ENCODE peak calls at places on chromosomes 12 and 14, in six cellular contexts. One of them, this sample, is unnamed.
A peak's percentile ranks its signal among the peaks of the same experiment; 100 is the strongest.

GRCh38 chr12:113299619-113300237 is 35.2 kb downstream of the SLC8B1 start:
- DNase-seq in IMR-90: peak; percentile 73
- DNase-seq in H9: peak; percentile 90
- DNase-seq in neuronal stem cell: no peak
- DNase-seq in mesenchymal stem cell: peak; percentile 86
- DNase-seq in mesendoderm: peak; percentile 96
- DNase-seq in this sample: peak; percentile 49

GRCh38 chr12:5138256-5138655 is 94.6 kb downstream of the KCNA5 start:
- DNase-seq in mesenchymal stem cell: no peak
- DNase-seq in mesendoderm: no peak
- DNase-seq in neuronal stem cell: no peak
- DNase-seq in IMR-90: no peak
- DNase-seq in H9: no peak
- DNase-seq in this sample: no peak

GRCh38 chr12:116818341-116818856 is 62.8 kb downstream of the HRK start:
- DNase-seq in neuronal stem cell: no peak
- DNase-seq in IMR-90: peak; percentile 23
- DNase-seq in mesendoderm: no peak
- DNase-seq in mesenchymal stem cell: peak; percentile 15
- DNase-seq in H9: no peak
- DNase-seq in this sample: no peak

GRCh38 chr12:1884651-1885050 is 33.8 kb downstream of the CACNA2D4 start:
- DNase-seq in IMR-90: no peak
- DNase-seq in neuronal stem cell: no peak
- DNase-seq in mesenchymal stem cell: no peak
- DNase-seq in mesendoderm: no peak
- DNase-seq in H9: no peak
- DNase-seq in this sample: no peak

GRCh38 chr12:10574307-10574706 is 39.1 kb downstream of the MAGOHB start:
- DNase-seq in IMR-90: no peak
- DNase-seq in mesendoderm: no peak
- DNase-seq in H9: no peak
- DNase-seq in mesenchymal stem cell: no peak
- DNase-seq in neuronal stem cell: no peak
- DNase-seq in this sample: no peak

GRCh38 chr12:114294303-114294685 is 111.7 kb downstream of the TBX5 start:
- DNase-seq in IMR-90: peak; percentile 10
- DNase-seq in neuronal stem cell: no peak
- DNase-seq in mesendoderm: no peak
- DNase-seq in mesenchymal stem cell: no peak
- DNase-seq in H9: no peak
- DNase-seq in this sample: no peak

GRCh38 chr12:5433081-5433839 is 1.4 kb downstream of the NTF3 start:
- DNase-seq in neuronal stem cell: peak; percentile 21
- DNase-seq in mesendoderm: peak; percentile 55
- DNase-seq in H9: peak; percentile 54
- DNase-seq in mesenchymal stem cell: peak; percentile 32
- DNase-seq in IMR-90: peak; percentile 63
- DNase-seq in this sample: no peak

GRCh38 chr12:52082026-52082667 is 2.6 kb downstream of the SMIM41 start:
- DNase-seq in mesenchymal stem cell: peak; percentile 69
- DNase-seq in IMR-90: peak; percentile 61
- DNase-seq in neuronal stem cell: no peak
- DNase-seq in H9: peak; percentile 41
- DNase-seq in mesendoderm: no peak
- DNase-seq in this sample: no peak

GRCh38 chr12:124906606-124907261 is 7.7 kb downstream of the UBC start:
- DNase-seq in IMR-90: peak; percentile 90
- DNase-seq in mesendoderm: peak; percentile 96
- DNase-seq in mesenchymal stem cell: peak; percentile 94
- DNase-seq in H9: peak; percentile 91
- DNase-seq in neuronal stem cell: peak; percentile 86
- DNase-seq in this sample: peak; percentile 92

GRCh38 chr12:64682572-64683277 is 72.4 kb downstream of the RASSF3 start:
- DNase-seq in H9: no peak
- DNase-seq in IMR-90: peak; percentile 93
- DNase-seq in mesendoderm: peak; percentile 99
- DNase-seq in neuronal stem cell: peak; percentile 33
- DNase-seq in mesenchymal stem cell: peak; percentile 98
- DNase-seq in this sample: no peak

GRCh38 chr12:133130808-133131128 is 341 bp downstream of the ZNF10 start:
- DNase-seq in IMR-90: no peak
- DNase-seq in mesendoderm: no peak
- DNase-seq in neuronal stem cell: no peak
- DNase-seq in H9: no peak
- DNase-seq in mesenchymal stem cell: no peak
- DNase-seq in this sample: no peak

GRCh38 chr12:57215668-57216013 is 953 bp upstream of the NXPH4 start:
- DNase-seq in mesenchymal stem cell: peak; percentile 42
- DNase-seq in mesendoderm: peak; percentile 38
- DNase-seq in H9: no peak
- DNase-seq in neuronal stem cell: no peak
- DNase-seq in IMR-90: peak; percentile 30
- DNase-seq in this sample: no peak

GRCh38 chr14:63727231-63727735 is 582 bp downstream of the SGPP1 start:
- DNase-seq in neuronal stem cell: no peak
- DNase-seq in mesendoderm: peak; percentile 53
- DNase-seq in H9: peak; percentile 48
- DNase-seq in IMR-90: peak; percentile 46
- DNase-seq in mesenchymal stem cell: peak; percentile 56
- DNase-seq in this sample: no peak

GRCh38 chr14:31745741-31746140 is 184.5 kb downstream of the NUBPL start:
- DNase-seq in neuronal stem cell: no peak
- DNase-seq in mesendoderm: peak; percentile 6
- DNase-seq in mesenchymal stem cell: no peak
- DNase-seq in H9: no peak
- DNase-seq in IMR-90: no peak
- DNase-seq in this sample: no peak

GRCh38 chr12:125340791-125341190 is 275.6 kb downstream of the AACS start:
- DNase-seq in mesendoderm: peak; percentile 28
- DNase-seq in IMR-90: peak; percentile 52
- DNase-seq in mesenchymal stem cell: no peak
- DNase-seq in neuronal stem cell: no peak
- DNase-seq in H9: no peak
- DNase-seq in this sample: no peak

GRCh38 chr14:94129111-94129757 is at the start of gene IFI27L2:
- DNase-seq in H9: peak; percentile 95
- DNase-seq in mesenchymal stem cell: peak; percentile 82
- DNase-seq in IMR-90: peak; percentile 73
- DNase-seq in mesendoderm: peak; percentile 93
- DNase-seq in neuronal stem cell: peak; percentile 80
- DNase-seq in this sample: peak; percentile 79

GRCh38 chr12:92469837-92470236 is 233.0 kb upstream of the PLEKHG7 start:
- DNase-seq in mesendoderm: no peak
- DNase-seq in IMR-90: peak; percentile 46
- DNase-seq in neuronal stem cell: no peak
- DNase-seq in H9: no peak
- DNase-seq in mesenchymal stem cell: peak; percentile 18
- DNase-seq in this sample: no peak

GRCh38 chr12:80598004-80598606 is 109.3 kb upstream of the MYF6 start:
- DNase-seq in neuronal stem cell: no peak
- DNase-seq in mesenchymal stem cell: peak; percentile 39
- DNase-seq in mesendoderm: peak; percentile 35
- DNase-seq in H9: no peak
- DNase-seq in IMR-90: peak; percentile 83
- DNase-seq in this sample: no peak

GRCh38 chr14:30160608-30161007 is 233.0 kb upstream of the PRKD1 start:
- DNase-seq in mesendoderm: no peak
- DNase-seq in H9: no peak
- DNase-seq in mesenchymal stem cell: no peak
- DNase-seq in neuronal stem cell: no peak
- DNase-seq in IMR-90: no peak
- DNase-seq in this sample: no peak

GRCh38 chr14:99691111-99691885 is 7.2 kb downstream of the CYP46A1 start:
- DNase-seq in H9: no peak
- DNase-seq in neuronal stem cell: no peak
- DNase-seq in IMR-90: no peak
- DNase-seq in mesendoderm: no peak
- DNase-seq in mesenchymal stem cell: no peak
- DNase-seq in this sample: no peak

GRCh38 chr12:49432616-49433015 is 65.4 kb downstream of the SPATS2 start:
- DNase-seq in mesendoderm: no peak
- DNase-seq in mesenchymal stem cell: no peak
- DNase-seq in IMR-90: no peak
- DNase-seq in neuronal stem cell: no peak
- DNase-seq in H9: no peak
- DNase-seq in this sample: no peak

GRCh38 chr14:50000215-50001145 is 107.6 kb downstream of the ARF6 start:
- DNase-seq in H9: peak; percentile 60
- DNase-seq in neuronal stem cell: no peak
- DNase-seq in mesenchymal stem cell: peak; percentile 96
- DNase-seq in mesendoderm: peak; percentile 93
- DNase-seq in IMR-90: peak; percentile 84
- DNase-seq in this sample: peak; percentile 55

GRCh38 chr12:64187370-64187769 is 34.7 kb downstream of the KICS2 start:
- DNase-seq in mesendoderm: no peak
- DNase-seq in IMR-90: peak; percentile 74
- DNase-seq in mesenchymal stem cell: peak; percentile 63
- DNase-seq in neuronal stem cell: no peak
- DNase-seq in H9: no peak
- DNase-seq in this sample: no peak

GRCh38 chr12:97148941-97149559 is 242.0 kb downstream of the NEDD1 start:
- DNase-seq in mesenchymal stem cell: peak; percentile 38
- DNase-seq in IMR-90: peak; percentile 4
- DNase-seq in H9: peak; percentile 84
- DNase-seq in neuronal stem cell: no peak
- DNase-seq in mesendoderm: peak; percentile 78
- DNase-seq in this sample: peak; percentile 49

GRCh38 chr14:31090872-31091764 is 64.9 kb upstream of the STRN3 start:
- DNase-seq in mesenchymal stem cell: peak; percentile 99
- DNase-seq in mesendoderm: no peak
- DNase-seq in neuronal stem cell: no peak
- DNase-seq in H9: no peak
- DNase-seq in IMR-90: peak; percentile 97
- DNase-seq in this sample: no peak

DNA sequence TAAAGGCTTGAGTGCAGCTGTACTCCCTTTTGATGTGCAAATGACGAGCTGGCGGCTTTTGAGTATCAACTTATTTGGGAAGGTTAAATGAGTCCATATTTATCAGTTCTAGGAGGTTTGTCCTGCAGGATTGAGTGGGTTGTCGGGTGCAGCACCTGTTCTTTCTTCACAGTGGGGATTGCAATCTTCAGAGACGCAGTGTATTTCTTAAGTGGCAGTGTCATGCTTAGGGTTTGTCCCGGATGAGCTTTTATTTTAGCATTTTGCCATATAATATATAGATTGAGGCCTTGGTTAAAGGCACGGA is 1.2 kb downstream of the FUT8 start:
- DNase-seq in mesenchymal stem cell: no peak
- DNase-seq in H9: no peak
- DNase-seq in IMR-90: no peak
- DNase-seq in neuronal stem cell: no peak
- DNase-seq in mesendoderm: no peak
- DNase-seq in this sample: no peak
- H3K18ac ChIP-seq in mesenchymal stem cell: no peak overlapping the region
- H3K18ac ChIP-seq in H9: no peak overlapping the region
- H3K18ac ChIP-seq in IMR-90: no peak overlapping the region
- H3K18ac ChIP-seq in neuronal stem cell: peak overlapping the region; percentile 100
- H3K18ac ChIP-seq in mesendoderm: no peak overlapping the region
- H3K18ac ChIP-seq in this sample: peak overlapping the region; percentile 71

DNA sequence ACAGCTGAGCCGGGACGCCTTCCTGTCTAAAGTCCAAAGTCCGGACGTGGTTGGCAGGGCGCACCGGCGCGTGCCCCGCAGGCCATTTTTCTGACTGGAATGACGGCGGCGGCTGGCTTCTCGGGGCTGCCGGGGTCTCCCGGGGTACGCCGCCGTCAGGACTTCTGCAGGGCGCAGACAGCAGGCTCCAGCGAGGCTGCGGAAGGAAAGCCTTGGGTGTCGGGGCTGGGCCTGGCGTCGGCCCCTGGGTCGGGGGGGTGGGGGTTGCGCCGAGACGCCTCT is 32.8 kb downstream of the MIA2 start:
- DNase-seq in mesendoderm: peak; percentile 62
- DNase-seq in H9: no peak
- DNase-seq in IMR-90: peak; percentile 34
- DNase-seq in neuronal stem cell: no peak
- DNase-seq in mesenchymal stem cell: no peak
- DNase-seq in this sample: peak; percentile 5
- H2BK5ac ChIP-seq in mesendoderm: no peak overlapping the region
- H2BK5ac ChIP-seq in H9: no peak overlapping the region
- H2BK5ac ChIP-seq in IMR-90: peak overlapping the region; percentile 96
- H2BK5ac ChIP-seq in neuronal stem cell: peak overlapping the region; percentile 77
- H2BK5ac ChIP-seq in mesenchymal stem cell: peak overlapping the region; percentile 66
- H2BK5ac ChIP-seq in this sample: peak overlapping the region; percentile 55

DNA sequence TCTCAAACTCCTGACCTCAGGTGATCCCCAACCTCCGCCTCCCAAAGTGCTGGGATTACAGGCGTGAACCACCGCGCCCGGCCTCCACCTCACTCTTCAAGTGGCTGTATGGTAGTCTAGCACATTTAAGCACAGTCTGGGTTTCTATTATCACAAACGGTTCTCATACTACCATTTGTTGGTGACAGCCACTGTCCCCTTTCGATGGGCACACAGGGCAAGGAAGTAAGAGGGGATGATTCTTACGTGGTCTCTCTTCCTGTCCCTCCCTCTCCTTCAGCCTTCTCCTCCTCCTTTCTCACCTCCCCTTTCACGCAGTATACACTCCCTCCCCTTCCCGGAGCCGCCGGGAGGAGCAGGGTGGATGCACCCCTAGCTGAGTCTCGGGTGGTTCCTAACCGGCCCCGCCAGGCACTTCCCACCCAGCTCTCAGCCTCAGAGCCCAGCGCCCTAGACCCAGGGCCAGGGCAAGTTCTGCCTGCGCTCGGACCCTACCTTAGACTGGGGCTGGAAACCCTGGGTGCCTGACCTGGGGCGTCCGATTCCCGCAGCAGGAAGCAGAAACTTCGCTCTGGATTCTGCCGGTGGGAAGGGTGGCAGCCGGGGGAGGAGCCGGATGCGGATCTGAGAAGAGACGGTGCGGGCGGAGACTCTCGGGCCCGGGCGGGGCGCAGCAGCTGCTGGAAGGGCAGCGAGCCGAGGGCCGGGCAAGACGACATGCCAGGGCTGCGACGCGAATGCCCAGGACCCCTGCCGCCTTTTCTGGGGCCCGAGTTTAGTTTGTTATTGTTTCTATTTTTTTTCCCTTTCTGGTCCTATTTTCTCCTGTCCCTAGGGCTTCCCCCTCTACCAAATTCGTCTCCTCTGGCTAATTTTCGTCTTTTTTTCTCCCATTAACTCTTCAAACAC is at the start of gene TEP1:
- DNase-seq in neuronal stem cell: peak; percentile 67
- DNase-seq in mesenchymal stem cell: peak; percentile 93
- DNase-seq in mesendoderm: peak; percentile 92
- DNase-seq in H9: peak; percentile 85
- DNase-seq in IMR-90: peak; percentile 79
- DNase-seq in this sample: peak; percentile 83
- H3K18ac ChIP-seq in neuronal stem cell: peak within 1 kb of the TSS; percentile 97
- H3K18ac ChIP-seq in mesenchymal stem cell: peak within 1 kb of the TSS; percentile 83
- H3K18ac ChIP-seq in mesendoderm: peak within 1 kb of the TSS; percentile 94
- H3K18ac ChIP-seq in H9: peak within 1 kb of the TSS; percentile 62
- H3K18ac ChIP-seq in IMR-90: peak within 1 kb of the TSS; percentile 50
- H3K18ac ChIP-seq in this sample: peak within 1 kb of the TSS; percentile 78

GRCh38 chr14:90521121-90521929 is 124.5 kb downstream of the CALM1 start:
- DNase-seq in mesendoderm: no peak
- DNase-seq in H9: peak; percentile 24
- DNase-seq in IMR-90: no peak
- DNase-seq in neuronal stem cell: no peak
- DNase-seq in mesenchymal stem cell: peak; percentile 5
- DNase-seq in this sample: no peak
- H2BK5ac ChIP-seq in mesendoderm: no peak overlapping the region
- H2BK5ac ChIP-seq in H9: no peak overlapping the region
- H2BK5ac ChIP-seq in IMR-90: no peak overlapping the region
- H2BK5ac ChIP-seq in neuronal stem cell: peak overlapping the region; percentile 44
- H2BK5ac ChIP-seq in mesenchymal stem cell: no peak overlapping the region
- H2BK5ac ChIP-seq in this sample: no peak overlapping the region